ENCODE peak calls at places on chromosomes 16 and 17, in seven cellular contexts. F is SHP77 treated with DMSO at 0.1 percent for 48 hours; Z is NCI-H2107; J is Jurkat, Clone E6-1; Q is NCI-H345; V is EL; B is ascending aorta. O is an unnamed sample.

GRCh38 chr16:83351846-83352245 is 455.9 kb upstream of the HSBP1 start:
- DNase-seq in J (no peak), V (peak), B (no peak), F (no peak), Q (no peak), Z (no peak), O (no peak)

GRCh38 chr16:2280981-2281542 is 13.1 kb upstream of the RNPS1 start:
- DNase-seq in V (no peak), Z (no peak), Q (no peak), B (no peak), F (no peak), J (no peak), O (no peak)

GRCh38 chr16:11681526-11681925 is 13.3 kb downstream of the SNN start:
- DNase-seq in Z (no peak), F (peak), B (peak), J (no peak), Q (no peak), V (no peak), O (no peak)

GRCh38 chr17:43860077-43860725 is 13.2 kb downstream of the CD300LG start:
- DNase-seq in Q (no peak), Z (no peak), V (no peak), B (no peak), J (no peak), F (no peak), O (no peak)

GRCh38 chr17:3935825-3936355 is 19.6 kb upstream of the P2RX1 start:
- DNase-seq in Z (no peak), V (peak), F (no peak), Q (no peak), J (no peak), B (no peak), O (no peak)

GRCh38 chr17:72984145-72984924 is 108.2 kb downstream of the SLC39A11 start:
- DNase-seq in J (no peak), B (no peak), Z (no peak), Q (no peak), F (no peak), V (peak), O (no peak)

GRCh38 chr17:22310717-22311686 is 618.7 kb downstream of the KCNJ18 start:
- DNase-seq in F (peak), V (no peak), Q (no peak), J (peak), B (no peak), Z (no peak), O (no peak)

GRCh38 chr16:20221208-20221607 is 106.1 kb downstream of the GP2 start:
- DNase-seq in V (no peak), Q (no peak), J (no peak), F (no peak), B (no peak), Z (no peak), O (no peak)

GRCh38 chr16:14401839-14402115 is 228.3 kb downstream of the PARN start:
- DNase-seq in B (no peak), J (no peak), Z (no peak), Q (no peak), F (no peak), V (no peak), O (no peak)

GRCh38 chr16:83393196-83393981 is 414.4 kb upstream of the HSBP1 start:
- DNase-seq in J (no peak), B (peak), Z (no peak), V (peak), Q (no peak), F (no peak), O (no peak)

GRCh38 chr17:17506893-17507464 is 10.8 kb upstream of the RASD1 start:
- DNase-seq in Z (no peak), Q (no peak), J (no peak), V (no peak), F (peak), B (no peak), O (peak)

GRCh38 chr16:75288596-75289120 is 37.2 kb upstream of the BCAR1 start:
- DNase-seq in B (no peak), F (no peak), Q (no peak), V (no peak), J (peak), Z (no peak), O (no peak)

GRCh38 chr16:31386157-31386984 is 6.8 kb upstream of the ITGAD start:
- DNase-seq in Z (no peak), F (no peak), J (no peak), B (no peak), V (peak), Q (no peak), O (no peak)

O was measured in COR-L47.